ENCODE peak calls at places on chromosomes 4 and X, in eight cellular contexts. Q is endothelial cell of umbilical vein; Z is left ventricle myocardium inferior; U is CD8-positive, alpha-beta T cell; C is uterus; M is K562; W is hepatocyte; Y is cardiac muscle cell. H is an unnamed sample. For H3K4me1, the result is how much of the 10 kb centered on the place peaks cover.

GRCh38 chrX:47515941-47516649 is 33.1 kb upstream of the ZNF41 start:
- DNase-seq in Q (no peak), Z (no peak), U (no peak), C (no peak), M (no peak), W (no peak), Y (peak), H (peak)

GRCh38 chr4:127162741-127163140 is 470.0 kb upstream of the INTU start:
- DNase-seq in Q (no peak), Z (no peak), U (no peak), C (no peak), M (no peak), W (no peak), Y (peak), H (peak)

GRCh38 chr4:152328595-152328994 is 207.3 kb downstream of the FBXW7 start:
- DNase-seq in Q (no peak), Z (no peak), U (no peak), C (no peak), M (no peak), W (no peak), Y (no peak), H (no peak)

GRCh38 chrX:12999422-12999821 is 24.5 kb downstream of the TMSB4X start:
- DNase-seq in Q (no peak), Z (no peak), U (peak), C (no peak), M (no peak), W (no peak), Y (no peak), H (no peak)

GRCh38 chrX:11724122-11725017 is 33.7 kb upstream of the MSL3 start:
- DNase-seq in Q (peak), Z (no peak), U (peak), C (no peak), M (peak), W (peak), Y (peak), H (peak)

GRCh38 chr4:158170691-158171455 is 2.0 kb downstream of the GASK1B start:
- DNase-seq in Q (peak), Z (peak), U (no peak), C (peak), M (peak), W (peak), Y (peak), H (no peak)

GRCh38 chr4:168710353-168710946 is 213.6 kb downstream of the PALLD start:
- DNase-seq in Q (peak), Z (no peak), U (no peak), C (peak), M (peak), W (peak), Y (peak), H (peak)

GRCh38 chr4:11799182-11799581 is 370.5 kb upstream of the HS3ST1 start:
- DNase-seq in Q (no peak), Z (no peak), U (no peak), C (no peak), M (no peak), W (no peak), Y (no peak), H (no peak)

GRCh38 chr4:88195666-88196365 is 37.4 kb upstream of the ABCG2 start:
- DNase-seq in Q (no peak), Z (no peak), U (no peak), C (no peak), M (no peak), W (peak), Y (no peak), H (no peak)

GRCh38 chr4:7871356-7871755 is 68.3 kb downstream of the AFAP1 start:
- DNase-seq in Q (no peak), Z (no peak), U (no peak), C (no peak), M (no peak), W (no peak), Y (no peak), H (no peak)

GRCh38 chr4:121339307-121339706 is 41.5 kb downstream of the QRFPR start:
- DNase-seq in Q (no peak), Z (no peak), U (no peak), C (no peak), M (no peak), W (no peak), Y (no peak), H (peak)

GRCh38 chr4:95087657-95088455 is 330.1 kb downstream of the BMPR1B start:
- DNase-seq in Q (peak), Z (no peak), U (no peak), C (no peak), M (peak), W (peak), Y (peak), H (peak)

GRCh38 chrX:97367149-97367548 is 483.4 kb downstream of the RPA4 start:
- DNase-seq in Q (no peak), Z (no peak), U (no peak), C (no peak), M (no peak), W (peak), Y (peak), H (peak)

GRCh38 chr4:52861879-52862604 is at the start of gene RASL11B:
- DNase-seq in Q (peak), Z (peak), U (peak), C (peak), M (peak), W (peak), Y (peak), H (peak)

GRCh38 chrX:100410083-100410590 is at the start of gene PCDH19:
- DNase-seq in Q (peak), Z (peak), U (no peak), C (peak), M (no peak), W (peak), Y (peak), H (peak)

GRCh38 chrX:107562482-107562881 is 65.8 kb upstream of the PRPS1 start:
- DNase-seq in Q (no peak), Z (no peak), U (no peak), C (no peak), M (no peak), W (no peak), Y (peak), H (peak)

GRCh38 chr4:75919914-75920313 is 17.7 kb upstream of the PPEF2 start:
- DNase-seq in Q (no peak), Z (peak), U (no peak), C (no peak), M (no peak), W (peak), Y (peak), H (peak)

DNA sequence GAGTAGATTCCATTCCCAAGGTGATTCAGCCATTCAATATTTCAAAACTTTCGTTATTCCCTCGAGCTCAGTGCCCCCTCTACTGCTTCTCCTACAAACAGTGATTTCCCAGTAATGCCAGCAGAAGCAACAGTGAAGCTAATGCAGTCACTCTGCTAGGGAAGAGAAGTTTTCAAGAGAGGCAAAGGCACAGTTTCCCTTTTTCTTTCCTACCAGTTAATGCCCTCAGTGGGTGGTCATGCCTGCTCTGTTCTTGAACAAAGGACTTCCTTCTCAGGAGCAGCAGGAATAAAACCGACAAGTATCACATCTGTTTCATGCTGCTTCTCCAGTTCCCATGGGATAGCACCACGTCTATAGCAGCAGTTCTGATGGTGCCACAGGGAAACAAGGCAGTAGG is 317.2 kb downstream of the TENM3 start:
- DNase-seq in Q (peak), Z (no peak), U (no peak), C (no peak), M (no peak), W (peak), Y (no peak), H (peak)
- TF ChIP-seq CTCF in Q (no peak), Z (no peak), U (no peak), C (no peak), M (no peak), W (peak), Y (no peak), H (peak)

DNA sequence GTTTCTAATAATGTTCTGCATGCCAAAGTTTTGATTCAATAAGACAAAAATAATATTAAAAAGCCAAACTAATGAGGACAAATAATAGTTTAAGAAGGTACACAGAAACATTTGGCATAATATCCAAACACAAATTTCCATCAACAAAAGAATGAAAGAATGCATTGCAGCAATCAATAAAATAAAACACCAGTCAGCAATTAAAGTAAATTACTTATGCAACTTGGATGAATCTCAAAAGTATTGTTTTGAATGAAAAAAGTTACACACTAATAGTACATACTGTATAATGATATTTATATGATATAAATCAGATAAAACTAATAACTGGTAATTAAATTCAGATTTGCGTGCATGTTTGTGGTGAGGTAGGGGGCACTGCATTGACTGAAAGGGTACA is 285.5 kb upstream of the PCDH10 start:
- DNase-seq in Q (no peak), Z (no peak), U (no peak), C (no peak), M (no peak), W (no peak), Y (no peak), H (no peak)
- H3K4me1 ChIP-seq in Q (under half), Z (under half), U (under half), C (under half), M (under half), W (under half), Y (under half), H (under half)

DNA sequence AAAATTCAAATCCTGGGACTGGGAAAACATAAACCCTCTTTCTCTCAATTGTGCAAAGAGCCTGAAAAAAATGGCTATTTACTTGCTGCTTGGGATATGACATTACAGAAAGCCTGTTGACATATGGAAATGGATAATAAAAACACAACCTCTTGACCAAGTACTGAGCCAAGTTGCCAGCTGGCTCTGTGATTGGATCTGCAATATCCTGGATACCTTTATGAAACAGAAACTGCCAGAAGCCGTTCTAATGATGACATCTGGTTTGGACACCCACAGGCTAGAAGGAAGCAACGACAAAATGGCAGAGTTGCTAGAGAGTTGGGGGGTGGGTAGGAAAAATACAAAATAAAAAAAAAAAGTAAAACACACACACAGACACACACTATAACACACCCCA is 481.4 kb downstream of the FAT4 start:
- DNase-seq in Q (peak), Z (no peak), U (no peak), C (no peak), M (no peak), W (no peak), Y (peak), H (no peak)
- H3K27ac ChIP-seq in Q (no peak), Z (no peak), U (no peak), C (no peak), M (no peak), W (no peak), Y (no peak), H (no peak)

GRCh38 chr4:112938461-112939058 is 110.9 kb upstream of the ANK2 start:
- DNase-seq in Q (peak), Z (no peak), U (no peak), C (no peak), M (peak), W (peak), Y (peak), H (peak)
- TF ChIP-seq CTCF in Q (peak), Z (peak), U (peak), C (peak), M (peak), W (peak), Y (peak), H (peak)

DNA sequence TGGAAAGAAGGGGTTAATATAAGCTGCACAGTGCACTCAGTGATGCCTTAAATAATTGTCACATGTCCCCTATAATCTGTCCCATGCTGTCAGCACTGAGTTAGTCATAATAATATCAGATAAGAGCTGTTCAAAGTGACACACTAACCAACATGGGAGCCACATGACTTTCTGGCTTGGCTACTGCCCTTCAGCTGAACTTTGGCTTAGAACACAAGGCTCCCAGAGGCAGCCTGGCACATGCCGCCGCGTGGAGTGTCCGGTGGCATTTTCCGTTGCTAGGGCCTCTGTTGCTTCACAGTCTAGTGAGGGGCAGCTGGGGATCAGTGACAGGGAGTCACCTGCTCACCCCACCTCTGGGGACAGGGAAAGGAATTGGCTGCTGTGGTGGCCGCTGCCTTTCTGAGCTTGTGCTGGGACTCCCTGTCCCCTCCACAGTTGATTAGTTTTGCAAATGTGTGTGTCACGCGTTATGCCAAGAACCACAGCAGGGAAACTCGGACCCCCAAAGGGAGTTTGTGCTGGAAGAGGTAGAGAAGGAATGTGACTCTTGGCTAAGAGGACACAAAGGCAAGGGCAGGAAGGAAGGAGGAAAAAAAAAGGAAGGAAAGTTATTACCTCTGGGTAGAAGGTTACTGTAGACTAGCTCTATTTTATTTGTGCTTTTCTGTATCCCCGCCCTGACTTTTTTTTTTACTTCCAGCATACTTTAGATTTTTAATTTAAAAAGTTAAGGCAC is 41.1 kb upstream of the PPARGC1A start:
- DNase-seq in Q (no peak), Z (peak), U (no peak), C (peak), M (no peak), W (peak), Y (peak), H (peak)
- H3K4me1 ChIP-seq in Q (under half), Z (half or more), U (under half), C (under half), M (under half), W (under half), Y (under half), H (under half)

H was measured in astrocyte.